ENCODE peak calls at places on chromosomes 5 and 9, in six cellular contexts. L is H54; F is CD8-positive, alpha-beta T cell; W is frontal cortex; I is dermis blood vessel endothelial cell; P is EL. D is an unnamed sample.

GRCh38 chr9:137429546-137429890 is 6.3 kb downstream of the NOXA1 start:
- DNase-seq in L (no peak), W (no peak), I (no peak), P (no peak), F (no peak), D (no peak)

GRCh38 chr5:124124711-124125229 is 612.8 kb downstream of the CSNK1G3 start:
- DNase-seq in P (no peak), L (no peak), F (no peak), W (no peak), I (no peak), D (no peak)

GRCh38 chr5:99621772-99622681 is 693.2 kb upstream of the CHD1 start:
- DNase-seq in L (no peak), I (peak), P (no peak), F (no peak), W (no peak), D (no peak)

GRCh38 chr9:92095236-92095635 is 20.0 kb downstream of the SPTLC1 start:
- DNase-seq in F (no peak), L (no peak), P (no peak), I (no peak), W (no peak), D (no peak)

GRCh38 chr5:65076251-65076869 is 307.6 kb downstream of the CWC27 start:
- DNase-seq in L (peak), W (no peak), F (peak), I (peak), P (peak), D (peak)

GRCh38 chr9:125142560-125143376 is 560 bp downstream of the SCAI start:
- DNase-seq in I (peak), W (no peak), L (no peak), F (peak), P (no peak), D (no peak)

GRCh38 chr9:137032893-137033292 is 1.0 kb upstream of the FUT7 start:
- DNase-seq in W (no peak), F (no peak), L (no peak), I (no peak), P (no peak), D (no peak)

GRCh38 chr9:136363606-136364368 is at the start of gene DNLZ:
- DNase-seq in W (peak), I (peak), P (peak), F (peak), L (peak), D (peak)

GRCh38 chr9:129206921-129207320 is 28.9 kb upstream of the IER5L start:
- DNase-seq in P (no peak), I (no peak), L (no peak), F (no peak), W (no peak), D (no peak)

D was measured in AG20443.